ENCODE peak calls at places on chromosomes 16 and 17, in four cellular contexts. L, V, E and J are unnamed samples. For H3K4me1 and H3K27me3, the result is how much of the 10 kb centered on the place peaks cover.

GRCh38 chr16:27729516-27730304 is 179.8 kb downstream of the KATNIP start:
- DNase-seq in L (no peak), V (no peak), E (no peak), J (peak)

GRCh38 chr17:80123791-80124190 is 22.4 kb downstream of the GAA start:
- DNase-seq in L (no peak), V (no peak), E (no peak), J (no peak)

GRCh38 chr16:30184430-30185140 is 1.2 kb downstream of the CORO1A start:
- DNase-seq in L (no peak), V (no peak), E (peak), J (peak)

GRCh38 chr16:77584205-77584859 is 138.0 kb upstream of the NUDT7 start:
- DNase-seq in L (peak), V (peak), E (no peak), J (no peak)

GRCh38 chr17:42618442-42619150 is 9.1 kb downstream of the TUBG1 start:
- DNase-seq in L (peak), V (peak), E (no peak), J (no peak)

GRCh38 chr17:37089998-37090397 is 141.2 kb downstream of the AATF start:
- DNase-seq in L (no peak), V (no peak), E (no peak), J (no peak)

GRCh38 chr16:87380875-87381274 is 2.7 kb downstream of the FBXO31 start:
- DNase-seq in L (no peak), V (no peak), E (no peak), J (no peak)

GRCh38 chr17:43442711-43443110 is 41.1 kb upstream of the DHX8 start:
- DNase-seq in L (no peak), V (no peak), E (no peak), J (no peak)

GRCh38 chr17:17446666-17447155 is 30.1 kb upstream of the MED9 start:
- DNase-seq in L (no peak), V (no peak), E (no peak), J (no peak)

GRCh38 chr16:11072420-11073153 is 128.2 kb downstream of the CLEC16A start:
- DNase-seq in L (no peak), V (no peak), E (no peak), J (no peak)

GRCh38 chr17:66171172-66171571 is 20.8 kb downstream of the CEP112 start:
- DNase-seq in L (no peak), V (no peak), E (no peak), J (no peak)

GRCh38 chr16:56781565-56781964 is 51.6 kb downstream of the NUP93 start:
- DNase-seq in L (no peak), V (no peak), E (no peak), J (no peak)

GRCh38 chr16:30585022-30585399 is 486 bp downstream of the ZNF785 start:
- DNase-seq in L (peak), V (no peak), E (no peak), J (no peak)

GRCh38 chr17:20092292-20092867 is 83.2 kb downstream of the SPECC1 start:
- DNase-seq in L (no peak), V (no peak), E (no peak), J (no peak)

GRCh38 chr17:2063306-2064146 is 8.6 kb downstream of the HIC1 start:
- DNase-seq in L (no peak), V (no peak), E (no peak), J (no peak)

GRCh38 chr16:30368122-30368791 is 2.0 kb downstream of the TBC1D10B start:
- DNase-seq in L (no peak), V (no peak), E (no peak), J (peak)

GRCh38 chr17:65630502-65630901 is 69.1 kb upstream of the AXIN2 start:
- DNase-seq in L (no peak), V (no peak), E (no peak), J (no peak)

GRCh38 chr17:64484380-64484779 is 12.5 kb downstream of the POLG2 start:
- DNase-seq in L (no peak), V (no peak), E (no peak), J (no peak)

GRCh38 chr16:51549836-51550235 is 398.8 kb upstream of the SALL1 start:
- DNase-seq in L (no peak), V (no peak), E (no peak), J (no peak)

GRCh38 chr17:49962599-49963276 is 6.3 kb upstream of the DLX4 start:
- DNase-seq in L (no peak), V (no peak), E (no peak), J (no peak)

GRCh38 chr17:34254146-34254545 is 939 bp upstream of the CCL2 start:
- DNase-seq in L (no peak), V (no peak), E (no peak), J (no peak)

GRCh38 chr16:84467256-84467655 is 37.2 kb downstream of the MEAK7 start:
- DNase-seq in L (no peak), V (no peak), E (peak), J (no peak)

GRCh38 chr16:86195863-86196630 is 297.1 kb downstream of the IRF8 start:
- DNase-seq in L (peak), V (peak), E (no peak), J (no peak)

DNA sequence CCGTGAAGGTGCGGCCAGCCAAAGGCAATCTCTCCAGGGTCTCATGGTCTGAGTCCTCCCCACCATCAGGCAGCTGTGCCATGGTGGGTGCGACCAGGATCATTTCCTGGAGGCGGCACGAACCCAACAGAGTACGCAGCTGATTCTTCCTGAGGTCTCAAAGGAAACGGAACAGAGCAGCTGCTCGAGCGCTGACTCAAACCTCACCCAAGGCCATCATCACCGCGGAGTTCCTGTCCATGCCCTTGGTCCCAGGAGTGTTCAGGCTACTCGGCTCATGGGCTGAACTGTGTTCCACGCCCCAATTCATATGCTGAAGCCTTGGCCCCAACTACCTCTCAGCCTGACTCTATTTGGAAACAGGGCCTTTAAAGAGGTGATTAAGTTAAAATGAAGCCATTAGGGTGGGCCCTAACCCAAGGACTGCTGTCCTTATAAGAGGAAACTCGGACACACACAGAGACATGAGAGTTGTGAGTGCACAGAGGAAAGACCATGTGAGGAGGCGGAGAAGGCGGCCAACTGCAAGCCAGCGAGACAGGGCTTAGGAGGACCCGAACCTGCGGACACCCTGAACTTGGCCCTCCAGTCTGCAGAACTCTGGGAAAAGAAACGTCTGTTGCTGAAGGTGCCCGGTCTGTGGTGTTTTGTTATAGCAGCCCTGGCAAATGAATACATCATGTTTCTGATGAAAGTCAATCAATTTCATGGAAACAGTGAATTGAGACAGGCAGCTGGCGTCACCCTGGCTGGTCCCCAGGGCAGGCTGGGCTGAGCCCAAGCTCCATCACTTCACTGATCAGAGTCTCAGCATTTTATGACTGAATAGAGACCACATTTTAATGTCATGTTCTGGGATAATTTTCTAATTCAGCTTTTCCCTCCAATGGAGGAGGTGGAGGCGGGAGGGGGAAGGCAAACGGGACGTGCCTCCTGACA is 13.7 kb downstream of the MXRA7 start:
- DNase-seq in L (no peak), V (no peak), E (no peak), J (no peak)
- H3K4me1 ChIP-seq in L (under half), V (under half), E (half or more), J (under half)

GRCh38 chr17:78323821-78324390 is 36.0 kb downstream of the SOCS3 start:
- DNase-seq in L (no peak), V (no peak), E (no peak), J (peak)

GRCh38 chr17:78322327-78322857 is 37.5 kb downstream of the SOCS3 start:
- DNase-seq in L (no peak), V (no peak), E (no peak), J (no peak)

GRCh38 chr17:78322858-78323455 is 36.9 kb downstream of the SOCS3 start:
- DNase-seq in L (no peak), V (no peak), E (no peak), J (no peak)

GRCh38 chr17:78325076-78325712 is 34.7 kb downstream of the SOCS3 start:
- DNase-seq in L (peak), V (no peak), E (peak), J (peak)

GRCh38 chr17:78324391-78325075 is 35.3 kb downstream of the SOCS3 start:
- DNase-seq in L (peak), V (no peak), E (peak), J (peak)
- H3K4me3 ChIP-seq in L (no peak), V (no peak), E (no peak), J (no peak)

DNA sequence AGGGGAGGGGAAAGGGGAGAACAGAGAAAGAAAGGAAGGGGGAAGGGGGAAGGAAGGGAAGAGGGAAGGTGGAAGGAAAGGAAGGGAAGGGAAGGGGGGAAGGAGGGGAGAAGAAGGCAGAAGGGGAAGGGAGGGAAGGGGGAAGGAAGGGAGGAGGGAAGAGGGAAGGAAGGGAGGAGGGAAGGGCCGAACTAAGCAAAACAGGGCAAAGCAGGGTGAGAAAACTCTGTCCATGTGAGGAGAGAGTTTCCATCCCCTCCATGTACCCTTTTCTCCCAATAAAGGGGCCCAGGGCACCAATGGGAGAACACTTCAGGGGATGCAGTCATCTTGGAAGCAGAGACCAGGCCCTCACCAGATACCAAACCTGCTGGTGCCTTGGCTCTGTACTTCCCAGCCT is 256.8 kb upstream of the CDH5 start:
- DNase-seq in L (no peak), V (no peak), E (no peak), J (no peak)
- H3K27me3 ChIP-seq in L (under half), V (under half), E (under half), J (under half)

GRCh38 chr16:25048146-25048618 is 33.0 kb upstream of the ARHGAP17 start:
- DNase-seq in L (no peak), V (no peak), E (no peak), J (no peak)
- H3K4me1 ChIP-seq in L (under half), V (under half), E (under half), J (under half)